ENCODE peak calls at places on chromosomes 2 and 18, in four cellular contexts. T is BJ, Q is psoas muscle, R is fibroblast of mammary gland. M is an unnamed sample.

GRCh38 chr18:1995041-1995612 is 576.2 kb downstream of the METTL4 start:
- DNase-seq in T (no peak), Q (no peak), R (no peak), M (peak)

GRCh38 chr2:150591901-150592300 is 104.4 kb upstream of the RND3 start:
- DNase-seq in T (no peak), Q (no peak), R (peak), M (peak)

GRCh38 chr2:54680397-54681032 is 42.9 kb upstream of the EML6 start:
- DNase-seq in T (no peak), Q (no peak), R (peak), M (peak)

GRCh38 chr2:162301151-162301804 is 17.2 kb downstream of the IFIH1 start:
- DNase-seq in T (no peak), Q (peak), R (peak), M (peak)

GRCh38 chr18:50558948-50559749 is 738 bp upstream of the MAPK4 start:
- DNase-seq in T (no peak), Q (no peak), R (no peak), M (no peak)

GRCh38 chr18:8003878-8004675 is 437.0 kb downstream of the PTPRM start:
- DNase-seq in T (no peak), Q (no peak), R (peak), M (peak)

GRCh38 chr2:168821992-168822391 is 19.6 kb downstream of the NOSTRIN start:
- DNase-seq in T (no peak), Q (no peak), R (no peak), M (no peak)

GRCh38 chr2:37323770-37324535 is 680 bp downstream of the PRKD3 start:
- DNase-seq in T (no peak), Q (no peak), R (peak), M (peak)

GRCh38 chr2:69138247-69138754 is 125.3 kb downstream of the ANTXR1 start:
- DNase-seq in T (peak), Q (no peak), R (peak), M (peak)

GRCh38 chr2:37809525-37809924 is 115.6 kb upstream of the RMDN2 start:
- DNase-seq in T (no peak), Q (no peak), R (peak), M (peak)

GRCh38 chr2:64268330-64268729 is 124.1 kb upstream of the PELI1 start:
- DNase-seq in T (no peak), Q (no peak), R (no peak), M (no peak)

GRCh38 chr2:54497738-54498680 is 41.9 kb downstream of the SPTBN1 start:
- DNase-seq in T (no peak), Q (peak), R (peak), M (peak)

GRCh38 chr2:41881249-41881648 is 166.6 kb upstream of the PKDCC start:
- DNase-seq in T (no peak), Q (no peak), R (peak), M (no peak)

GRCh38 chr2:99877963-99878362 is 264.4 kb downstream of the AFF3 start:
- DNase-seq in T (no peak), Q (no peak), R (no peak), M (peak)

GRCh38 chr2:172710584-172711024 is 25.0 kb upstream of the RAPGEF4 start:
- DNase-seq in T (peak), Q (no peak), R (peak), M (peak)

GRCh38 chr2:149617057-149617456 is 29.5 kb upstream of the MMADHC start:
- DNase-seq in T (no peak), Q (no peak), R (no peak), M (peak)

GRCh38 chr2:138787053-138787666 is 7.0 kb upstream of the NXPH2 start:
- DNase-seq in T (no peak), Q (no peak), R (peak), M (peak)

GRCh38 chr2:238684362-238685326 is 163.2 kb upstream of the TWIST2 start:
- DNase-seq in T (peak), Q (peak), R (peak), M (peak)

GRCh38 chr2:84443477-84443876 is 15.6 kb downstream of the SUCLG1 start:
- DNase-seq in T (no peak), Q (no peak), R (peak), M (no peak)

GRCh38 chr2:234502285-234502918 is 5.5 kb upstream of the ARL4C start:
- DNase-seq in T (no peak), Q (no peak), R (peak), M (no peak)

GRCh38 chr2:194363878-194364277 is 1293.1 kb upstream of the SLC39A10 start:
- DNase-seq in T (no peak), Q (no peak), R (no peak), M (no peak)

GRCh38 chr18:75128051-75128605 is 80.8 kb downstream of the PTGR3 start:
- DNase-seq in T (no peak), Q (no peak), R (no peak), M (no peak)

GRCh38 chr2:138827426-138828054 is 47.4 kb upstream of the NXPH2 start:
- DNase-seq in T (peak), Q (no peak), R (peak), M (peak)

GRCh38 chr2:165793779-165794519 is at the start of gene GALNT3:
- DNase-seq in T (no peak), Q (peak), R (no peak), M (peak)

GRCh38 chr2:47193607-47194006 is 38.5 kb upstream of the STPG4 start:
- DNase-seq in T (no peak), Q (no peak), R (peak), M (no peak)

GRCh38 chr2:220504890-220505564 is 877.6 kb downstream of the SLC4A3 start:
- DNase-seq in T (no peak), Q (no peak), R (peak), M (peak)

GRCh38 chr2:216448829-216449228 is 36.5 kb downstream of the SMARCAL1 start:
- DNase-seq in T (no peak), Q (no peak), R (no peak), M (no peak)

GRCh38 chr2:63740943-63741342 is 100.8 kb upstream of the UGP2 start:
- DNase-seq in T (no peak), Q (no peak), R (peak), M (peak)

GRCh38 chr2:188146888-188147287 is 144.8 kb upstream of the GULP1 start:
- DNase-seq in T (no peak), Q (no peak), R (no peak), M (no peak)

GRCh38 chr2:144230452-144231085 is 289.4 kb downstream of the ZEB2 start:
- DNase-seq in T (no peak), Q (no peak), R (peak), M (no peak)

GRCh38 chr2:240503848-240504247 is 53.9 kb downstream of the ANKMY1 start:
- DNase-seq in T (no peak), Q (no peak), R (no peak), M (no peak)

GRCh38 chr2:8174641-8175257 is 507.1 kb upstream of the ID2 start:
- DNase-seq in T (peak), Q (no peak), R (peak), M (no peak)

GRCh38 chr18:56161604-56162003 is 476.8 kb downstream of the TXNL1 start:
- DNase-seq in T (no peak), Q (no peak), R (peak), M (no peak)

GRCh38 chr2:68698567-68699377 is 35.8 kb upstream of the ARHGAP25 start:
- DNase-seq in T (no peak), Q (no peak), R (no peak), M (no peak)

GRCh38 chr2:34705556-34706247 is 1106.6 kb upstream of the FAM98A start:
- DNase-seq in T (no peak), Q (no peak), R (no peak), M (no peak)

GRCh38 chr2:153307223-153307622 is 171.3 kb downstream of the RPRM start:
- DNase-seq in T (no peak), Q (no peak), R (no peak), M (no peak)

GRCh38 chr2:138708682-138709241 is 71.4 kb downstream of the NXPH2 start:
- DNase-seq in T (no peak), Q (no peak), R (peak), M (peak)

GRCh38 chr2:85840091-85840490 is 48.7 kb downstream of the ST3GAL5 start:
- DNase-seq in T (no peak), Q (no peak), R (no peak), M (no peak)

GRCh38 chr2:85846411-85846810 is 42.4 kb downstream of the ST3GAL5 start:
- DNase-seq in T (peak), Q (no peak), R (peak), M (no peak)

GRCh38 chr2:85844486-85844885 is 44.3 kb downstream of the ST3GAL5 start:
- DNase-seq in T (no peak), Q (no peak), R (no peak), M (no peak)

GRCh38 chr2:85847051-85847588 is 41.7 kb downstream of the ST3GAL5 start:
- DNase-seq in T (no peak), Q (no peak), R (no peak), M (no peak)

GRCh38 chr2:85843543-85843942 is 45.2 kb downstream of the ST3GAL5 start:
- DNase-seq in T (no peak), Q (no peak), R (peak), M (no peak)
- TF ChIP-seq CTCF in T (peak), Q (peak), R (peak), M (peak)

DNA sequence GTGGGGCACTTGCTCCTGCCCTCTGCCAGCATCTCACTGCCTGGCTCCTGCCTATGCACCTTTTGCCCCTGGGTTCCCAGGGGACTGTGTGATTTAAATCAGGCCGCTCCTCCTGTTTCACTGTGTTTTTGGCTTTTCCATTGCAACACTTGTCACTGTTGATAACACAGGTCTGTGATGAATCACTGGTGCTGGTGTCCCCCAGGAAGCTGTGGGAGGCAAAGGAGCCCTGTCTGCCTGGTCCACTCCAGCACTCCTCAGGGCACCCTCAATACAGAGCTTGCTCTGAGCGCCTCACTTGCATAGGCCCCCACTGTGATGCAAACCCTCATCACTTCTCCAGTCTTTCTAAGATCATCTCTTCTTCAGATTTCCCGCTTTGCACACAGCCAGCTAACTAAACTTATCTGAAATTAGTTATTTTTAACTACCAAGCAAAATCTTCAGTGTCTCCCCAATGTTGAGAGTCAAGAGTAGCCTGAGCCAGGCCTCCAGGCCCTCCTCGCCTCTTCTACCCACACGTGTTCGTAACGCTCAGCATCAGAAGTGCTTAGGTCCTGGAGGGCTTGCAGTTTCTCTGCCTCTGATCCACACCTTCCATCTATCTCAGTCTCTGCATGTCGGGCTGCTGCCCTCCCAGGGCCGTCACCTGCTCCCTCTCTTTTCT is 2.8 kb downstream of the TMEM18 start:
- DNase-seq in T (no peak), Q (no peak), R (peak), M (peak)
- H3K4me3 ChIP-seq in T (no peak), Q (no peak), R (no peak), M (no peak)

GRCh38 chr18:47775961-47776360 is 154.5 kb downstream of the SMAD2 start:
- DNase-seq in T (no peak), Q (no peak), R (peak), M (peak)
- TF ChIP-seq CTCF in T (peak), Q (peak), R (no peak), M (peak)

GRCh38 chr2:73110622-73111299 is 2.0 kb downstream of the RAB11FIP5 start:
- DNase-seq in T (no peak), Q (no peak), R (peak), M (no peak)
- H3K4me3 ChIP-seq in T (peak), Q (peak), R (peak), M (no peak)

GRCh38 chr18:26961805-26962204 is 96.3 kb upstream of the AQP4 start:
- DNase-seq in T (no peak), Q (no peak), R (no peak), M (no peak)

GRCh38 chr18:26960901-26961300 is 95.4 kb upstream of the AQP4 start:
- DNase-seq in T (no peak), Q (no peak), R (no peak), M (peak)

GRCh38 chr18:26965206-26965605 is 99.7 kb upstream of the AQP4 start:
- DNase-seq in T (no peak), Q (no peak), R (no peak), M (no peak)

GRCh38 chr18:26963292-26963691 is 97.8 kb upstream of the AQP4 start:
- DNase-seq in T (no peak), Q (no peak), R (no peak), M (peak)
- TF ChIP-seq CTCF in T (no peak), Q (peak), R (no peak), M (peak)

M was measured in cardiac muscle cell.